ENCODE peak calls at places on chromosomes 1 and 21, in six cellular contexts. I is WTC11, B is HCT116, F is GM12878, M is HepG2, H is K562. E is an unnamed sample.

GRCh38 chr1:59494145-59494824 is 197.4 kb downstream of the FGGY start:
- DNase-seq in H (no peak), I (no peak), F (no peak), M (no peak), B (no peak), E (no peak)

GRCh38 chr1:53089478-53090226 is 27.6 kb downstream of the PODN start:
- DNase-seq in M (peak; percentile 85), H (no peak), B (no peak), F (no peak), I (no peak), E (no peak)

GRCh38 chr1:200038987-200039848 is 11.7 kb downstream of the NR5A2 start:
- DNase-seq in H (no peak), B (peak; percentile 10), F (no peak), I (peak; percentile 79), M (no peak), E (peak; percentile 89)

GRCh38 chr1:174769961-174770549 is 229.7 kb upstream of the CACYBP start:
- DNase-seq in F (peak; percentile 17), I (no peak), M (peak; percentile 49), H (peak; percentile 28), B (peak; percentile 37), E (no peak)

GRCh38 chr1:54402896-54403295 is 3.3 kb downstream of the SSBP3 start:
- DNase-seq in M (no peak), B (no peak), H (no peak), F (no peak), I (no peak), E (no peak)

GRCh38 chr1:245566952-245567351 is 412.2 kb downstream of the KIF26B start:
- DNase-seq in I (no peak), M (no peak), H (no peak), B (no peak), F (no peak), E (no peak)

GRCh38 chr21:36456714-36457399 is 23.1 kb downstream of the CLDN14 start:
- DNase-seq in M (no peak), H (no peak), B (no peak), F (no peak), I (no peak), E (no peak)

GRCh38 chr1:6602669-6603423 is at the start of gene KLHL21:
- DNase-seq in B (peak; percentile 64), F (no peak), I (peak; percentile 78), M (peak; percentile 86), H (peak; percentile 93), E (peak; percentile 79)

GRCh38 chr1:43651188-43651587 is 1.2 kb downstream of the KDM4A start:
- DNase-seq in F (no peak), B (no peak), H (no peak), M (no peak), I (no peak), E (no peak)

GRCh38 chr1:184387069-184387870 is 441 bp downstream of the C1orf21 start:
- DNase-seq in I (peak; percentile 47), B (no peak), H (peak; percentile 30), F (no peak), M (no peak), E (no peak)

GRCh38 chr1:100810360-100810759 is 84.3 kb downstream of the EXTL2 start:
- DNase-seq in F (no peak), H (no peak), B (no peak), I (no peak), M (no peak), E (no peak)

GRCh38 chr21:36297938-36298572 is 21.9 kb upstream of the MORC3 start:
- DNase-seq in B (no peak), M (peak; percentile 5), H (peak; percentile 44), F (peak; percentile 85), I (no peak), E (no peak)

GRCh38 chr21:41674433-41674832 is 92.4 kb downstream of the RIPK4 start:
- DNase-seq in H (no peak), M (no peak), B (no peak), I (no peak), F (no peak), E (no peak)

GRCh38 chr21:27269646-27270045 is 302.8 kb upstream of the ADAMTS5 start:
- DNase-seq in I (no peak), B (no peak), M (no peak), F (no peak), H (no peak), E (no peak)

GRCh38 chr21:34544032-34544496 is 32.1 kb upstream of the KCNE1 start:
- DNase-seq in H (peak; percentile 85), B (peak; percentile 80), I (peak; percentile 66), F (no peak), M (peak; percentile 88), E (peak; percentile 72)

GRCh38 chr1:201739492-201740085 is 89.4 kb upstream of the IPO9 start:
- DNase-seq in I (peak; percentile 76), H (no peak), M (no peak), F (no peak), B (peak; percentile 61), E (no peak)

GRCh38 chr1:181062800-181063428 is 25.6 kb upstream of the IER5 start:
- DNase-seq in M (no peak), H (no peak), F (peak; percentile 87), B (no peak), I (no peak), E (no peak)

GRCh38 chr1:201761178-201761577 is 67.8 kb upstream of the IPO9 start:
- DNase-seq in B (no peak), M (no peak), H (no peak), I (no peak), F (no peak), E (no peak)

DNA sequence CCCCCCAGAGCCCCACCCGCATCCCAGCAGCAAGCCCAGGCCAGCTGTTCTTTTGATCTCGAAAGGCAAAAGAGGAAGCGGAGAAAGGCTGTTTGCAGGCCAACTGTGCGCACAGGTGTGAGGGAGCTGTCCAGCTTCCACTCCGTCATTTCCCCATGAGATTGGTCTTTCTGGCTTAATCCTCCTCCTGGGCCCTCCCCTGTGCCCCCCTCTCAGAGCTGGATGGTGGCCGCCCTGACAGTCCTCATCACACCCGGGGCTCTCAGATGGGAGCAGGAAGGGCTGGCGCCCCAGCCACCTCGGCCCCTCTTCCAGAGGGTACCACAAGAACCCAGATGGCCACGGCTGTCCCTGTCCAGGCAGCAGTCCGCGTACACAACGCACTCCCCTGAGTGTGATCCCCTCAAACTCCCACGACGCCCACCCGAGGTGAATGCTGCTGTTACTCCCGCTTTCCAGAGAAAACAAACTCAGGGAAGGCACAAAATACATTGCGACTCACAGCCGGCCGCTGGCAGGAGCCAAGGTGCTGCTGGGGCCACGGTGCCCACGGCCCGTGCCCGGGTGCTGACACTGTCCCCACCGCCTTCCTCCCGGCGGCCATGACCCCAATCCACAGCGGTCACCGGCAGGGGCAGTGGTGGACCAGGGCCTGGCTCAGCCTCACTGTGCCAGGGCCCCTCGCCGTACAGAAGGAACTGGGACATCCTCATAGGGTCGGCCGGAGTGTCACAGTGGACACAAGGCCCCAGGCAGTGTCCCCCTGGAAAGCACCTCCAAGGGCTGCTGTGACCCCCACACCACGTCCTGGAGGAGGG is 121.9 kb downstream of the CRYAA start:
- DNase-seq in H (no peak), I (peak; percentile 16), B (no peak), M (no peak), F (no peak), E (no peak)
- TF ChIP-seq ATF3 in H (no peak), I (no peak), B (no peak), M (no peak), F (no peak), E (no peak)

GRCh38 chr1:229384822-229385221 is 42.0 kb upstream of the CCSAP start:
- DNase-seq in I (no peak), F (no peak), M (no peak), H (no peak), B (no peak), E (no peak)

GRCh38 chr1:229381234-229381633 is 38.4 kb upstream of the CCSAP start:
- DNase-seq in H (no peak), M (no peak), F (no peak), I (peak; percentile 50), B (no peak), E (peak; percentile 41)

GRCh38 chr1:229385853-229386456 is 43.1 kb upstream of the CCSAP start:
- DNase-seq in M (no peak), B (no peak), H (no peak), F (no peak), I (no peak), E (no peak)

GRCh38 chr1:229383188-229383587 is 40.3 kb upstream of the CCSAP start:
- DNase-seq in I (no peak), H (no peak), F (no peak), M (no peak), B (no peak), E (no peak)

DNA sequence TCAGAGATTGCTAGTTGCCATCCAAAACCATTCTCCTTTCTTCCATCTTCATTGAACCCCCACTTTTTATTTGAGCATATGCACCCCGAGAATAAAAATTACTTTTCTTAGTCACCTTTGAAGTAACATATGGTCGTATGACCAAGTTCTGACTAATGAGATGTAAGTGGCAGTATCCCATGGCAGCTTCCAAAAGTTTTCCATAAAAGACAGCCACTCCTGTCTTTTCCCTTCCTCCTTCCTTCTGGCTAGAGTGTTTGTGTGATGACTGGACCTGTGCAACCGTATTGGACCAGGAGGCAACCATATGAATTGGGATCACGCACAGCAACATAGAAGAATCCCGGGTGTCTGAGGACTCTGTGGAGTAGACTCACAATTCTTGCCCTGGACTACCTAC is 41.1 kb upstream of the CCSAP start:
- DNase-seq in M (no peak), F (no peak), H (no peak), I (no peak), B (no peak), E (no peak)
- TF ChIP-seq ATF3 in M (no peak), F (no peak), H (no peak), I (no peak), B (no peak), E (no peak)

GRCh38 chr1:230754831-230755230 is 7.6 kb downstream of the CAPN9 start:
- DNase-seq in H (no peak), B (no peak), I (no peak), F (no peak), M (no peak), E (no peak)
- TF ChIP-seq ATF3 in H (no peak), B (no peak), I (no peak), F (no peak), M (no peak), E (no peak)

GRCh38 chr1:154466136-154466665 is 35.8 kb upstream of the TDRD10 start:
- DNase-seq in B (no peak), F (no peak), M (no peak), H (no peak), I (no peak), E (no peak)

GRCh38 chr1:154467768-154468102 is 34.3 kb upstream of the TDRD10 start:
- DNase-seq in F (no peak), H (no peak), M (no peak), I (no peak), B (no peak), E (no peak)

GRCh38 chr1:154469844-154470417 is 32.1 kb upstream of the TDRD10 start:
- DNase-seq in F (no peak), B (no peak), M (peak; percentile 50), I (no peak), H (no peak), E (no peak)

GRCh38 chr1:154466879-154467767 is 34.9 kb upstream of the TDRD10 start:
- DNase-seq in M (no peak), H (no peak), B (no peak), F (peak; percentile 43), I (no peak), E (no peak)

GRCh38 chr1:154468480-154469240 is 33.4 kb upstream of the TDRD10 start:
- DNase-seq in H (no peak), M (no peak), I (no peak), F (no peak), B (no peak), E (no peak)
- TF ChIP-seq ATF3 in H (no peak), M (no peak), I (no peak), F (no peak), B (no peak), E (no peak)

GRCh38 chr1:154729031-154729442 is 121.1 kb upstream of the ADAR start:
- DNase-seq in I (no peak), H (no peak), M (peak; percentile 6), B (no peak), F (no peak), E (no peak)
- TF ChIP-seq ATF3 in I (no peak), H (no peak), M (no peak), B (no peak), F (no peak), E (no peak)

E was measured in H1.